ENCODE peak calls at places on chromosomes 13 and 19, in nine cellular contexts. D is adrenal gland, E is nephron progenitor cell, R is BE2C, W is lower leg skin, K is Caco-2, P is psoas muscle, G is GM20000, Y is cardiac muscle cell. S is an unnamed sample.

GRCh38 chr13:80473695-80474094 is 132.8 kb upstream of the SPRY2 start:
- DNase-seq in R (no peak), K (no peak), E (no peak), W (no peak), G (no peak), P (no peak), Y (no peak), D (no peak), S (no peak)

GRCh38 chr19:45103625-45104319 is 10.8 kb downstream of the PPP1R37 start:
- DNase-seq in G (no peak), K (peak), Y (no peak), R (no peak), D (no peak), E (peak), W (no peak), P (no peak), S (no peak)

GRCh38 chr13:40779049-40779448 is 8.1 kb upstream of the MRPS31 start:
- DNase-seq in G (no peak), P (no peak), E (no peak), K (no peak), D (no peak), W (no peak), Y (no peak), R (no peak), S (no peak)

GRCh38 chr19:2050349-2050990 is 574 bp downstream of the MKNK2 start:
- DNase-seq in R (no peak), W (no peak), Y (no peak), G (no peak), K (no peak), D (peak), P (peak), E (peak), S (no peak)

GRCh38 chr13:99605417-99606321 is 104.4 kb downstream of the TM9SF2 start:
- DNase-seq in G (peak), Y (peak), D (peak), P (peak), W (peak), K (peak), E (peak), R (peak), S (peak)

GRCh38 chr19:6773323-6773931 is 919 bp downstream of the VAV1 start:
- DNase-seq in R (no peak), G (peak), P (no peak), W (no peak), K (no peak), D (peak), Y (no peak), E (no peak), S (no peak)

GRCh38 chr13:101711307-101712025 is 259.0 kb downstream of the ITGBL1 start:
- DNase-seq in P (peak), R (no peak), G (no peak), K (no peak), W (no peak), Y (no peak), D (no peak), E (no peak), S (no peak)

GRCh38 chr13:106561551-106562170 is 6.3 kb downstream of the ARGLU1 start:
- DNase-seq in Y (peak), R (no peak), W (no peak), P (no peak), E (peak), K (no peak), G (peak), D (no peak), S (no peak)

GRCh38 chr19:35557539-35558399 is 5.7 kb downstream of the ATP4A start:
- DNase-seq in E (peak), R (peak), G (peak), D (peak), Y (peak), K (peak), W (no peak), P (peak), S (peak)

GRCh38 chr19:4035018-4035566 is 27.6 kb downstream of the PIAS4 start:
- DNase-seq in R (no peak), Y (no peak), D (no peak), P (no peak), W (no peak), E (no peak), G (no peak), K (no peak), S (no peak)

GRCh38 chr19:42475366-42475765 is 32.6 kb upstream of the CXCL17 start:
- DNase-seq in R (no peak), W (no peak), E (no peak), K (no peak), D (no peak), P (no peak), Y (no peak), G (no peak), S (no peak)

GRCh38 chr19:11519138-11519537 is 9.8 kb downstream of the ECSIT start:
- DNase-seq in W (no peak), K (no peak), D (no peak), Y (no peak), E (no peak), P (no peak), R (no peak), G (no peak), S (no peak)

GRCh38 chr13:49669735-49670309 is 21.5 kb downstream of the EBPL start:
- DNase-seq in G (peak), R (peak), E (peak), W (no peak), P (peak), D (peak), K (peak), Y (peak), S (peak)

GRCh38 chr13:35648109-35648508 is 171.6 kb upstream of the MAB21L1 start:
- DNase-seq in P (no peak), R (no peak), G (no peak), Y (no peak), W (no peak), K (no peak), D (no peak), E (no peak), S (no peak)

GRCh38 chr19:52188822-52189744 is 769 bp upstream of the PPP2R1A start:
- DNase-seq in G (no peak), W (peak), D (peak), E (peak), K (no peak), Y (peak), R (peak), P (peak), S (peak)

GRCh38 chr13:107767119-107767518 is 448.2 kb downstream of the LIG4 start:
- DNase-seq in P (no peak), W (no peak), G (no peak), R (peak), D (no peak), Y (no peak), E (no peak), K (no peak), S (no peak)

GRCh38 chr19:369876-370275 is 25.3 kb upstream of the MIER2 start:
- DNase-seq in G (no peak), D (peak), E (no peak), K (no peak), P (no peak), Y (no peak), R (no peak), W (no peak), S (no peak)

GRCh38 chr13:112184261-112184660 is 117.3 kb downstream of the SOX1 start:
- DNase-seq in D (no peak), W (no peak), R (no peak), Y (no peak), G (no peak), K (no peak), E (no peak), P (no peak), S (no peak)

GRCh38 chr13:38979891-38980627 is 10.6 kb downstream of the STOML3 start:
- DNase-seq in W (no peak), G (no peak), E (no peak), K (no peak), R (peak), P (peak), D (no peak), Y (peak), S (peak)

GRCh38 chr19:2394669-2395292 is 32.6 kb downstream of the TIMM13 start:
- DNase-seq in D (no peak), P (no peak), Y (no peak), G (peak), E (no peak), W (no peak), R (no peak), K (peak), S (no peak)

GRCh38 chr13:62243146-62243545 is 827.5 kb upstream of the PCDH20 start:
- DNase-seq in R (no peak), P (no peak), W (no peak), E (no peak), K (no peak), G (no peak), Y (no peak), D (no peak), S (no peak)

GRCh38 chr19:47707135-47707925 is 5.9 kb upstream of the EHD2 start:
- DNase-seq in Y (peak), K (peak), D (peak), G (peak), R (peak), W (peak), E (peak), P (peak), S (peak)

GRCh38 chr13:47837906-47838305 is 163.2 kb downstream of the SUCLA2 start:
- DNase-seq in K (no peak), R (no peak), D (no peak), W (no peak), E (no peak), G (no peak), Y (no peak), P (no peak), S (no peak)

GRCh38 chr13:26946675-26947342 is 186.2 kb upstream of the GPR12 start:
- DNase-seq in P (no peak), Y (peak), W (no peak), G (peak), E (no peak), K (peak), R (no peak), D (no peak), S (no peak)

GRCh38 chr19:2385053-2385721 is 25.1 kb downstream of the TMPRSS9 start:
- DNase-seq in E (peak), D (peak), P (peak), Y (peak), W (no peak), K (peak), G (peak), R (peak), S (peak)

GRCh38 chr13:33272531-33273124 is 12.9 kb downstream of the STARD13 start:
- DNase-seq in K (peak), R (no peak), W (no peak), D (no peak), P (no peak), E (no peak), Y (no peak), G (no peak), S (no peak)

GRCh38 chr13:113548171-113548641 is 36.3 kb upstream of the TFDP1 start:
- DNase-seq in Y (no peak), R (no peak), W (no peak), P (no peak), D (no peak), G (no peak), E (peak), K (no peak), S (peak)

GRCh38 chr19:48815870-48816501 is 5.2 kb upstream of the BCAT2 start:
- DNase-seq in W (no peak), R (peak), G (peak), E (no peak), P (no peak), D (peak), K (peak), Y (peak), S (no peak)

GRCh38 chr19:1451916-1452801 is 2.2 kb downstream of the APC2 start:
- DNase-seq in D (no peak), P (no peak), G (no peak), K (no peak), Y (no peak), E (peak), W (no peak), R (no peak), S (peak)

GRCh38 chr13:98509271-98510155 is 67.4 kb downstream of the STK24 start:
- DNase-seq in R (no peak), E (no peak), W (peak), P (peak), D (no peak), Y (no peak), G (no peak), K (no peak), S (no peak)

DNA sequence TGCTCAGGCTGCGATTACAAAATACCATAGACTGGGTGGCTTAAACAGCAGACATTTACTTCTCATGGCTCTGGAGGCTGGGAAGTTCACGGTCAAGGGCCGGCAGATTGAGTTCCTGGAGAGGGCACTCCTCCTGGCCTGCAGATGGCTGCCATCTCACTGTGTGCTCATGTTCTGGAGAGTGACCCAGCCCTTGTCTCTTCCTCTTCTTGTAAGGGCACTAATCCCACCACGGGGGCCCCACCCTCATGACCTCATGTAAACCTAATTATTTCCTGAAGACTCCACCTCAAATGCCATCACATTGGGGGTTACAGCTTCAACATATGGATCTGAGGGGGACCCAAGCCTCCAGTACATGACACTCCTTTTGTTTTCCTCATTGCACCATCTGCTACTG is 56.0 kb upstream of the CLDN10 start:
- DNase-seq in D (no peak), K (no peak), G (no peak), P (no peak), E (no peak), W (no peak), R (no peak), Y (no peak), S (no peak)
- TF ChIP-seq CTCF in D (no peak), K (no peak), G (no peak), P (no peak), E (no peak), W (no peak), R (no peak), Y (no peak), S (no peak)

DNA sequence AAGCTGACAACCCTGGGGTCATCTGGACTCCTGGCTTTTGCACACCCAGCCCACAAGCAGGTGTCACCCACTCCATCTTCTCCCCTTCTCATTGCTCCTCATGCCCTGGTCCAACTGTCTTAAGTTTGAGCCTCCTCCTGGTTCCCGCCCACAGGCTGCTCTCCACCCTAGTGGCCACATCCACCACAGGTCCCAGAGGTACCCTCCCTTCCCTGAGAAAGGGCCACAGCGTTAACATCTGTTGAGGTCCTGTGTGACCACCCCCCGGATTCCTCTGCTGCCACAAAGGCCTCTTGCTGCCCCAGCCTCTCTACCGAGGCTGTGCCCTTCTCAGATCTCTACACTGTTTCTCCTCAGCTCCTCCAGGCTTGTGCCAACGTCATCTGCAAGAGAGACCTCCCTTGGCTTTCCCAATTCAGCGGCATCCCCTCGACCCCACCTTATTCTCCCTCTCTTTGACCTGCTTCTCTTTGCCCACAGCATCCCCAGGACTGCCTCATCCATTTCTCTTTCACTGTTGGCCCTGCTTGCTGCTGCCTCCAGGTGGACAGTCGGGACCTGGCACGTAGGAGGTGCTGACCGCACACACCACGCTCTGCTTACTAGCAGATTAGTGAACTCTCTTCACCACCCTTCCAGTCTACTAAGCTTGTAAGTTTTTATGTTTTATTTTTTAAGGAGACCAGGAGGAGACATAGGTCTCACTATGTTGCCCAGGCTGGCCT is 33.3 kb downstream of the SUGP2 start:
- DNase-seq in E (no peak), R (no peak), G (no peak), W (no peak), Y (no peak), K (no peak), D (no peak), P (no peak), S (peak)
- TF ChIP-seq CTCF in E (peak), R (peak), G (no peak), W (no peak), Y (peak), K (peak), D (no peak), P (no peak), S (peak)

GRCh38 chr19:57477191-57478008 is at the start of gene ZNF772:
- DNase-seq in R (peak), K (peak), D (peak), W (peak), G (peak), P (peak), E (peak), Y (peak), S (peak)
- TF ChIP-seq CTCF in R (peak), K (peak), D (peak), W (no peak), G (peak), P (peak), E (peak), Y (peak), S (peak)

GRCh38 chr13:24097667-24098066 is 62.9 kb upstream of the SPATA13 start:
- DNase-seq in E (no peak), G (no peak), R (no peak), P (no peak), K (no peak), D (no peak), W (no peak), Y (no peak), S (no peak)
- TF ChIP-seq CTCF in E (no peak), G (no peak), R (no peak), P (no peak), K (no peak), D (no peak), W (no peak), Y (no peak), S (no peak)

DNA sequence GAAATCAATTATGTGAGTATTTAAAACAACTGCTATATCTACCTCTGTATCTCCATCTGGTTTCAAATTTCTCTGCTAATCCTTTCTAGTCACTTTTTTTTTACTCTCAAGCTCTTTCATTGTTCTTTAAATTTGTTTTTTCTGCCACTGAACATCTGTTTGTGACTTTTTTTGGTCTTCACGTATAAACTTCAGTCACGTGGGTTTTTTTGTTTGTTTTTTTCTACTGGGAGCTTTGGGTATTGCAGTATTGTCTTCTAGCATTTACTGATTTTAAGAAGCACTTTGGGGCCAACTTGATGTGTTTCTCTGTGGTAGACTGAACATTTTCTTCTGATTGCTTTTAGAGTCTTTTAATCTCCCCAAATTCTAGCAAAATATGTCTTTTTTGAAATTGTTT is 262.6 kb upstream of the RXFP2 start:
- DNase-seq in E (no peak), Y (no peak), R (no peak), D (no peak), W (no peak), G (no peak), P (no peak), K (no peak), S (no peak)
- TF ChIP-seq CTCF in E (peak), Y (no peak), R (no peak), D (no peak), W (no peak), G (no peak), P (no peak), K (no peak), S (peak)

S was measured in glutamatergic neuron.